ENCODE peak calls at places on chromosome 22, in eight cellular contexts. F is AG04450, X is neural crest cell, J is GM23338, M is lower leg skin, V is tibial nerve, R is progenitor cell of endocrine pancreas, Z is natural killer cell. E is an unnamed sample.

GRCh38 chr22:45709866-45710265 is 38.2 kb downstream of the ATXN10 start:
- DNase-seq in F (no peak), X (no peak), J (no peak), M (no peak), V (no peak), R (no peak), Z (no peak), E (no peak)

GRCh38 chr22:44972363-44973083 is 37.3 kb downstream of the PHF21B start:
- DNase-seq in F (no peak), X (no peak), J (no peak), M (no peak), V (no peak), R (no peak), Z (no peak), E (no peak)

GRCh38 chr22:48099251-48099650 is 1336.8 kb downstream of the TBC1D22A start:
- DNase-seq in F (no peak), X (no peak), J (no peak), M (peak; percentile 81), V (no peak), R (no peak), Z (no peak), E (no peak)

GRCh38 chr22:49573109-49573765 is 254.4 kb downstream of the BRD1 start:
- DNase-seq in F (no peak), X (no peak), J (no peak), M (no peak), V (no peak), R (no peak), Z (no peak), E (no peak)

GRCh38 chr22:49983148-49984042 is 22.8 kb downstream of the PIM3 start:
- DNase-seq in F (no peak), X (no peak), J (peak; percentile 65), M (peak; percentile 82), V (no peak), R (peak; percentile 19), Z (no peak), E (no peak)

GRCh38 chr22:43436536-43437267 is 24.9 kb downstream of the MPPED1 start:
- DNase-seq in F (no peak), X (no peak), J (no peak), M (no peak), V (no peak), R (no peak), Z (no peak), E (no peak)

GRCh38 chr22:42758929-42759629 is 38.4 kb upstream of the A4GALT start:
- DNase-seq in F (no peak), X (no peak), J (peak; percentile 34), M (no peak), V (no peak), R (no peak), Z (no peak), E (no peak)

GRCh38 chr22:37060801-37061610 is 9.5 kb downstream of the KCTD17 start:
- DNase-seq in F (no peak), X (no peak), J (no peak), M (no peak), V (no peak), R (no peak), Z (no peak), E (no peak)

GRCh38 chr22:45590262-45590661 is 81.4 kb upstream of the ATXN10 start:
- DNase-seq in F (no peak), X (no peak), J (no peak), M (no peak), V (no peak), R (no peak), Z (no peak), E (no peak)

GRCh38 chr22:24516301-24516737 is 21.2 kb downstream of the UPB1 start:
- DNase-seq in F (peak; percentile 82), X (no peak), J (peak; percentile 70), M (no peak), V (no peak), R (no peak), Z (no peak), E (no peak)

GRCh38 chr22:43066844-43067385 is 22.3 kb downstream of the TTLL1 start:
- DNase-seq in F (no peak), X (no peak), J (no peak), M (no peak), V (no peak), R (no peak), Z (no peak), E (no peak)

GRCh38 chr22:47395481-47395880 is 633.0 kb downstream of the TBC1D22A start:
- DNase-seq in F (no peak), X (no peak), J (no peak), M (no peak), V (no peak), R (no peak), Z (no peak), E (no peak)

GRCh38 chr22:24834845-24835570 is 29.0 kb downstream of the SGSM1 start:
- DNase-seq in F (no peak), X (no peak), J (peak; percentile 85), M (no peak), V (no peak), R (no peak), Z (no peak), E (no peak)

GRCh38 chr22:37186228-37186996 is 1.6 kb downstream of the C1QTNF6 start:
- DNase-seq in F (peak; percentile 57), X (no peak), J (peak; percentile 87), M (no peak), V (no peak), R (no peak), Z (peak; percentile 39), E (no peak)

GRCh38 chr22:41560095-41560487 is 719 bp upstream of the CSDC2 start:
- DNase-seq in F (no peak), X (no peak), J (no peak), M (no peak), V (no peak), R (no peak), Z (no peak), E (no peak)

GRCh38 chr22:41285441-41285819 is 557 bp downstream of the RANGAP1 start:
- DNase-seq in F (peak; percentile 51), X (no peak), J (peak; percentile 61), M (peak; percentile 91), V (no peak), R (peak; percentile 36), Z (peak; percentile 70), E (no peak)

GRCh38 chr22:40247976-40248375 is 70.3 kb downstream of the TNRC6B start:
- DNase-seq in F (no peak), X (no peak), J (no peak), M (no peak), V (no peak), R (no peak), Z (peak; percentile 73), E (no peak)

GRCh38 chr22:39600491-39601179 is 30.1 kb downstream of the CACNA1I start:
- DNase-seq in F (no peak), X (no peak), J (no peak), M (no peak), V (no peak), R (no peak), Z (no peak), E (no peak)

GRCh38 chr22:43467171-43467570 is 55.4 kb downstream of the MPPED1 start:
- DNase-seq in F (no peak), X (no peak), J (no peak), M (no peak), V (no peak), R (no peak), Z (no peak), E (no peak)

GRCh38 chr22:18970180-18970947 is 34.3 kb upstream of the PRODH start:
- DNase-seq in F (no peak), X (peak; percentile 56), J (peak; percentile 86), M (no peak), V (no peak), R (peak; percentile 51), Z (no peak), E (no peak)
- TF ChIP-seq CTCF in F (no peak), X (peak; percentile 51), J (peak; percentile 10), M (no peak), V (no peak), R (peak; percentile 48), Z (no peak), E (no peak)

GRCh38 chr22:17562906-17563870 is at the start of gene SLC25A18:
- DNase-seq in F (no peak), X (no peak), J (peak; percentile 84), M (no peak), V (no peak), R (no peak), Z (no peak), E (no peak)

GRCh38 chr22:17566776-17567175 is 3.5 kb downstream of the SLC25A18 start:
- DNase-seq in F (no peak), X (no peak), J (no peak), M (no peak), V (no peak), R (no peak), Z (no peak), E (no peak)

GRCh38 chr22:17565986-17566687 is 2.8 kb downstream of the SLC25A18 start:
- DNase-seq in F (no peak), X (no peak), J (no peak), M (no peak), V (no peak), R (no peak), Z (no peak), E (no peak)

GRCh38 chr22:17559188-17559587 is 4.1 kb upstream of the SLC25A18 start:
- DNase-seq in F (no peak), X (no peak), J (no peak), M (no peak), V (no peak), R (no peak), Z (no peak), E (no peak)

DNA sequence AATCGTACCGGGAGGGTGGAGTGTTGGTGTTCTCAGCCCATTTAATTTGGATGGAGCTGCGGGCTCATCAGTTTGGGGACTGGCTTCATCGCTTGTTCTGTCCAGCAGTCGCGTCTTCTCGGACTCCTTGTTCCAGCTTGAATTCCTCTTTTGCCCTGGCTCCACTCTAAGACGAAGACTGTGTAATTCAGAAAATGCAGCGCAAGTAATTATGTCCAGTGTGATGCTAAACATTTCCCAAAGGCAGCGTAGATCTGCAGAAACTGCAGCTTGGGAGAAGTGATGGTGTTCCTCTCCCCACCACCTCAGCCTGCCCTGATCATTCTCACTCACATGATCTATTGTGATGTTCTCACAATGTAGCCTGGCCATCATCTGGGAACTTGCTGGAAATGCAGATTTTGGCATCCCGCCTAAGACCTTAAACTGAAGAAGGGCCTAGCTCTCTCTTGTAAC is 666 bp downstream of the SLC25A18 start:
- DNase-seq in F (no peak), X (no peak), J (no peak), M (no peak), V (no peak), R (no peak), Z (no peak), E (no peak)
- TF ChIP-seq CTCF in F (no peak), X (no peak), J (no peak), M (no peak), V (no peak), R (no peak), Z (no peak), E (no peak)

GRCh38 chr22:17748555-17749353 is 25.5 kb downstream of the BID start:
- DNase-seq in F (no peak), X (peak; percentile 8), J (peak; percentile 91), M (no peak), V (no peak), R (no peak), Z (no peak), E (no peak)
- TF ChIP-seq CTCF in F (no peak), X (peak; percentile 44), J (peak; percentile 57), M (no peak), V (no peak), R (peak; percentile 47), Z (no peak), E (no peak)

DNA sequence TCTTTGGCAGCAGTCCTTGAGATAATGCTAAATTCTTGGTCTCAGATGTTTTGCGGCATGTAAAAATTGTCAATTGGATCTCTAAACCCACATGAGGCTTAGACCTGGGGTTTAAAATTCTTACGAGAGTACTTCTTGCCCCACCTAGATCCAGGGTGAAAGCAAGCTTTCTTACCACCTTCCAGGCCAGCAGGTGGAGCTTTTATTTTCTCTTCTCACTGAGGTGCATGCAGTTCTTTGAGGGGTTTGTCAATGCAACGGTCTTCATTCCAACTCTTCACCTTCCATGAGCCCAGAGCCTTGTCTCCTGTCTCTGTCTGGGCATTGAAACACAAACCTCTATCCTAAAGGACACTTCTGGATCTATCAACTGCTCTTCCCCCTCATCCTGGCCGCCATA is 154.1 kb downstream of the MYO18B start:
- DNase-seq in F (no peak), X (no peak), J (peak; percentile 61), M (peak; percentile 12), V (no peak), R (no peak), Z (no peak), E (no peak)
- TF ChIP-seq CTCF in F (no peak), X (no peak), J (peak; percentile 66), M (no peak), V (no peak), R (peak; percentile 44), Z (no peak), E (peak; percentile 22)